ENCODE peak calls at places on chromosomes 3 and 15, in nine cellular contexts. A is RWPE2; H is naive thymus-derived CD4-positive, alpha-beta T cell; K is effector memory CD8-positive, alpha-beta T cell; X is gastrocnemius medialis; R is natural killer cell treated with Interleukin-12 subunit alpha and Interleukin-12 subunit beta and Interleukin-15 and Interleukin-18, amount 100 ng/mL, for 72 hours; V is activated T-cell treated with anti-CD3 and anti-CD28 coated beads, Interleukin-2, amount 50 U/mL, for 4 hours; Y is heart right ventricle; S is pancreas. D is an unnamed sample.

GRCh38 chr15:22945071-22945470 is 35.1 kb downstream of the CYFIP1 start:
- ATAC-seq in H (no peak), S (peak), Y (no peak), A (no peak), R (peak), V (no peak), X (no peak), K (no peak), D (no peak)

GRCh38 chr3:61682671-61683408 is 121.5 kb downstream of the PTPRG start:
- ATAC-seq in H (no peak), X (peak), V (no peak), Y (no peak), K (no peak), S (no peak), A (no peak), R (no peak), D (peak)

GRCh38 chr15:76625267-76625666 is 279.9 kb downstream of the SCAPER start:
- ATAC-seq in A (no peak), R (peak), S (no peak), Y (no peak), V (no peak), X (no peak), H (no peak), K (no peak), D (no peak)

GRCh38 chr3:119589087-119589773 is 8.5 kb upstream of the PLA1A start:
- ATAC-seq in A (no peak), V (no peak), Y (no peak), S (peak), K (no peak), H (peak), X (no peak), R (peak), D (no peak)

GRCh38 chr3:101423984-101424888 is 88.8 kb downstream of the SENP7 start:
- ATAC-seq in A (no peak), S (no peak), X (no peak), Y (peak), V (peak), H (peak), K (peak), R (peak), D (no peak)

GRCh38 chr3:118544458-118544857 is 490.2 kb downstream of the IGSF11 start:
- ATAC-seq in R (no peak), S (no peak), H (no peak), X (no peak), V (no peak), K (no peak), Y (no peak), A (peak), D (no peak)

GRCh38 chr15:56496635-56497034 is 31.7 kb upstream of the MNS1 start:
- ATAC-seq in X (peak), H (peak), S (peak), R (peak), A (peak), K (peak), Y (no peak), V (peak), D (peak)

GRCh38 chr15:67922971-67923646 is 83.3 kb upstream of the RNU6-1 start:
- ATAC-seq in S (no peak), Y (no peak), X (no peak), H (no peak), R (no peak), A (no peak), K (no peak), V (no peak), D (no peak)

GRCh38 chr3:51887620-51888019 is 12.2 kb upstream of the IQCF5 start:
- ATAC-seq in X (no peak), R (no peak), S (peak), Y (no peak), V (no peak), K (no peak), A (peak), H (no peak), D (no peak)

GRCh38 chr3:194277547-194278091 is 73.5 kb downstream of the CPN2 start:
- ATAC-seq in X (peak), V (no peak), Y (peak), R (no peak), A (no peak), K (no peak), H (no peak), S (peak), D (no peak)

GRCh38 chr3:57840445-57840844 is 84.3 kb downstream of the SLMAP start:
- ATAC-seq in H (no peak), S (no peak), R (no peak), A (no peak), Y (no peak), X (no peak), K (no peak), V (no peak), D (no peak)

GRCh38 chr3:2352134-2352762 is 253.6 kb downstream of the CNTN4 start:
- ATAC-seq in R (no peak), S (no peak), A (no peak), H (no peak), X (no peak), K (no peak), Y (no peak), V (no peak), D (no peak)

GRCh38 chr3:33044676-33045075 is 52.3 kb downstream of the GLB1 start:
- ATAC-seq in K (peak), Y (no peak), H (peak), A (no peak), X (no peak), R (no peak), S (no peak), V (no peak), D (peak)

D was measured in stimulated activated memory B cell treated with anti-CD40 and anti-IgM and Interleukin-4, amounts not matched to agents 10 μg/mL and 1 μg/mL and 100 μg/mL, for 72 hours.